ENCODE peak calls at places on chromosomes 4 and X, in nine cellular contexts. R is cardiac septum, J is thyroid gland, T is HT-29, V is NCI-H1105, B is NCI-H446 treated with DMSO at 0.1 percent for 48 hours, M is H54, Z is Daoy, O is left ventricle myocardium superior. I is an unnamed sample.
A peak's percentile ranks its signal among the peaks of the same experiment; 100 is the strongest.

GRCh38 chr4:24793219-24794005 is 2.0 kb upstream of the SOD3 start:
- DNase-seq in M (no peak), T (peak; percentile 66), B (no peak), R (no peak), O (no peak), J (no peak), V (no peak), Z (no peak), I (no peak)

GRCh38 chr4:15031993-15032660 is 29.8 kb downstream of the CPEB2 start:
- DNase-seq in T (no peak), B (no peak), J (no peak), M (no peak), V (no peak), Z (no peak), R (no peak), O (no peak), I (no peak)

GRCh38 chr4:21848001-21848400 is 100.6 kb downstream of the KCNIP4 start:
- DNase-seq in Z (no peak), O (no peak), T (no peak), R (no peak), V (peak; percentile 5), M (no peak), B (no peak), J (no peak), I (no peak)

GRCh38 chr4:169659736-169660670 is 39.6 kb downstream of the CLCN3 start:
- DNase-seq in V (peak; percentile 76), R (peak; percentile 79), J (peak; percentile 30), O (peak; percentile 46), M (peak; percentile 29), B (peak; percentile 90), Z (peak; percentile 87), T (peak; percentile 92), I (peak; percentile 66)

GRCh38 chr4:15682790-15683495 is 1.3 kb downstream of the FAM200B start:
- DNase-seq in B (no peak), Z (no peak), M (no peak), V (no peak), O (no peak), T (no peak), R (no peak), J (no peak), I (no peak)

GRCh38 chr4:140756292-140757219 is at the start of gene TBC1D9:
- DNase-seq in B (peak; percentile 81), Z (peak; percentile 83), V (peak; percentile 84), T (peak; percentile 81), O (peak; percentile 88), R (peak; percentile 88), J (peak; percentile 77), M (peak; percentile 26), I (peak; percentile 67)

GRCh38 chrX:16918979-16919378 is 27.5 kb upstream of the REPS2 start:
- DNase-seq in R (no peak), V (no peak), Z (no peak), B (no peak), J (no peak), M (no peak), O (no peak), T (no peak), I (no peak)

GRCh38 chr4:109548655-109549054 is 11.4 kb upstream of the MCUB start:
- DNase-seq in R (no peak), J (no peak), V (no peak), M (peak; percentile 19), O (no peak), B (no peak), T (no peak), Z (peak; percentile 53), I (no peak)

GRCh38 chrX:25968920-25969319 is 169.2 kb upstream of the MAGEB18 start:
- DNase-seq in B (no peak), M (peak; percentile 3), T (peak; percentile 26), O (peak; percentile 10), V (peak; percentile 36), Z (no peak), R (peak; percentile 66), J (no peak), I (peak; percentile 2)

GRCh38 chr4:112978691-112979472 is 70.6 kb upstream of the ANK2 start:
- DNase-seq in V (no peak), O (no peak), J (no peak), B (no peak), M (no peak), Z (no peak), T (no peak), R (no peak), I (no peak)

GRCh38 chr4:188113156-188113555 is 3.8 kb upstream of the TRIML2 start:
- DNase-seq in B (no peak), M (no peak), V (no peak), O (no peak), R (no peak), Z (peak; percentile 27), T (no peak), J (no peak), I (no peak)

GRCh38 chr4:41038304-41038703 is 176.0 kb downstream of the APBB2 start:
- DNase-seq in J (no peak), R (no peak), B (no peak), T (no peak), V (no peak), O (no peak), M (no peak), Z (no peak), I (no peak)

GRCh38 chr4:189921058-189921457 is 19.6 kb upstream of the FRG1 start:
- DNase-seq in R (no peak), V (no peak), O (no peak), Z (no peak), M (no peak), B (no peak), T (no peak), J (no peak), I (no peak)

GRCh38 chr4:19806865-19807264 is 444.8 kb upstream of the SLIT2 start:
- DNase-seq in M (no peak), T (no peak), O (no peak), V (no peak), B (no peak), R (no peak), J (no peak), Z (no peak), I (no peak)

I was measured in NCI-H1092.